ENCODE peak calls at places on chromosomes 6 and 20, in eight cellular contexts. Z is thyroid gland, E is lower leg skin, D is breast epithelium, Q is body of pancreas, K is heart left ventricle, C is Peyer's patch, A is prostate gland. H is an unnamed sample.

GRCh38 chr6:48567016-48567415 is 456.0 kb upstream of the PTCHD4 start:
- DNase-seq in C (no peak), E (no peak), K (no peak), A (no peak), D (no peak), Q (no peak), Z (no peak), H (no peak)

GRCh38 chr6:34911822-34912221 is 22.8 kb downstream of the ANKS1A start:
- DNase-seq in Q (no peak), Z (no peak), A (no peak), E (no peak), D (no peak), K (no peak), C (no peak), H (no peak)

GRCh38 chr6:89952696-89953095 is 58.4 kb downstream of the GJA10 start:
- DNase-seq in Q (no peak), E (no peak), C (peak), K (no peak), Z (no peak), A (no peak), D (no peak), H (no peak)

GRCh38 chr20:5727018-5727515 is 23.1 kb upstream of the SHLD1 start:
- DNase-seq in Z (no peak), C (no peak), A (no peak), Q (no peak), D (no peak), K (no peak), E (no peak), H (no peak)

GRCh38 chr20:53598140-53599038 is 4.8 kb upstream of the ZNF217 start:
- DNase-seq in C (peak), Z (no peak), D (no peak), E (peak), A (no peak), K (peak), Q (peak), H (no peak)

GRCh38 chr6:70310063-70310694 is 7.3 kb upstream of the COL9A1 start:
- DNase-seq in E (no peak), Z (no peak), Q (no peak), A (peak), K (no peak), C (no peak), D (no peak), H (peak)

GRCh38 chr6:84816196-84816745 is 51.9 kb upstream of the TBX18 start:
- DNase-seq in D (no peak), C (no peak), E (no peak), Z (no peak), A (no peak), K (no peak), Q (no peak), H (no peak)

GRCh38 chr6:148317739-148318138 is 24.9 kb upstream of the SASH1 start:
- DNase-seq in D (no peak), Z (no peak), Q (no peak), C (no peak), A (no peak), K (no peak), E (no peak), H (no peak)

GRCh38 chr6:162889303-162889702 is 161.5 kb downstream of the PACRG start:
- DNase-seq in Q (no peak), A (no peak), E (no peak), C (no peak), K (no peak), Z (no peak), D (no peak), H (no peak)

GRCh38 chr6:83311231-83311630 is 118.1 kb downstream of the RWDD2A start:
- DNase-seq in C (no peak), E (no peak), Q (no peak), K (no peak), A (no peak), D (no peak), Z (no peak), H (no peak)

GRCh38 chr6:37819177-37819801 is at the start of gene ZFAND3:
- DNase-seq in K (peak), Z (peak), C (peak), D (peak), Q (peak), A (peak), E (peak), H (peak)

GRCh38 chr20:33791959-33792597 is 19.1 kb upstream of the CHMP4B start:
- DNase-seq in A (no peak), C (peak), Z (peak), D (no peak), Q (peak), E (no peak), K (no peak), H (peak)

GRCh38 chr6:41546475-41546865 is 289 bp downstream of the FOXP4 start:
- DNase-seq in E (no peak), D (no peak), C (no peak), K (no peak), Z (no peak), A (no peak), Q (no peak), H (no peak)

GRCh38 chr20:22449115-22449973 is 135.0 kb downstream of the FOXA2 start:
- DNase-seq in A (peak), Z (peak), E (no peak), D (no peak), C (no peak), Q (no peak), K (no peak), H (no peak)

GRCh38 chr6:157631388-157631787 is 191.7 kb upstream of the SNX9 start:
- DNase-seq in E (no peak), D (no peak), Q (no peak), C (no peak), Z (no peak), K (no peak), A (no peak), H (no peak)

GRCh38 chr20:62726716-62727583 is 18.3 kb downstream of the NTSR1 start:
- DNase-seq in Q (no peak), K (no peak), C (no peak), E (no peak), D (no peak), Z (no peak), A (no peak), H (no peak)

DNA sequence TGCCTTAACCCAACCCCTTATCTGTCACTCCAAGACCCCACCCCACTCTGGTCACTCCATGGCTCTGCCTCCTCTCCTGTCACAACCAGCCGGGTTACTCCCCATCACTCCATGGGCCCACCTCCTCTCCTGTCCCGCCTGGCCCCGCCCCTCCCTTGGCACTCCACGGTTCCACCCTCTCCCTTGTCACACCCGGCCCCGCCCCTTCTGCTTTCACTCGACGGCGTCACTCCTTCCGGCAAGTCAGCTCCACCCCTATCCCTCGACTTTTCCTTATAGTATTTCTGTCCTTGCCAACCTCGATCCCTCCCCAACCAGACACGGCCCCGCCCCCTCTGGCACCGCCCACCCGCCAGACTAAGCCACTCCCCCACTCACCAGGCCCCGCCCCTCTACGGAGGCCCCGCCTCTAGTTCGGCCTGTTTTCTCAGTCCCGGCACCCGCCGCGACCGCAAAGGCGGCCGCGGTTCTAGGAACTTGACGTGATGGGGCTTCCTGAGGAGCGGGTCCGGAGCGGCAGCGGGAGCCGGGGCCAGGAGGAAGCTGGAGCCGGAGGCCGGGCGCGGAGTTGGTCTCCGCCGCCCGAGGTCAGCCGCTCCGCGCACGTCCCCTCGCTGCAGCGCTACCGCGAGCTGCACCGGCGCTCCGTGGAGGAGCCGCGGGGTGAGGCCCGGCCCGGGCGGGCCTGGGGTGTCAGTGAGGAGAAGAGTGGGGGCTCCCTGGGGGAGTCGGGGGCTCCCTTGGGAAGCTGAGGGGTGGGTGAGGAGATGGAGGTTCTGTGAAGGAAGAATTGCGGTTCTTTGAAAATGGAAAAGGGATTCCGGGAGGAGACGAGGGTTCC is at the start of gene ACSS2:
- DNase-seq in Z (peak), Q (peak), K (peak), A (peak), D (peak), C (peak), E (peak), H (peak)
- TF ChIP-seq POLR2A in Z (peak), Q (peak), K (peak), A (peak), D (peak), C (peak), E (no peak), H (peak)

DNA sequence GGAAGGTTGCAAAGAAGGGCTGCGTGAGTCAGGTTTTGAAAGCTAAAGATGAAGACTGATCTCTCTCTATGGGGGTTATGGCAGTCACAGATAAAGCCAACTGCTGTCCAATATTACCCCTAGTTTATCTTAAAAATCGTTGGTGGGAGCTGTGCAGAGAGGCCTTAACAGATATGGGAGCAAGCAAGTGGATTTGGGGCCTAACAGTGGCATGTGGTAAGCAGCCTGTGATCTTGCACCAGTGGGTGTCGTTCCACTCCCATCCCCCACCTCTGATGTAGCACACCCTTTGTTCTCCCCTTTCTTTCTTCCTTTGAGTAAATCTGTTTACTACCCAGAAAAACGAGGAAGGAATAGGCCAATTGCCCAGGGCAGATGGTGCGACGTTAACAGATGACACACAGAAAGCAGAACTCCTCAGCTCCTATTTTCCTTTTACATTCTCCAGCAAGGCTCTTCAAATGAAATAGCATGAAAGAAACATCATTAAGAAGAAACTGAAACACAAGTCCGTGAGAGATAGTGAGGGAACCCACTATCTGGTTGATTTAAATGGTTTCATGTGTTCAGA is 274.1 kb upstream of the CITED2 start:
- DNase-seq in K (no peak), Z (no peak), C (no peak), Q (no peak), E (no peak), D (no peak), A (no peak), H (peak)
- TF ChIP-seq POLR2A in K (no peak), Z (no peak), C (no peak), Q (no peak), E (no peak), D (no peak), A (no peak), H (no peak)

GRCh38 chr6:26028212-26028752 is 58.9 kb upstream of the HFE start:
- DNase-seq in A (no peak), D (no peak), K (no peak), C (no peak), Z (no peak), E (no peak), Q (no peak), H (no peak)

GRCh38 chr6:26029857-26030653 is 57.2 kb upstream of the HFE start:
- DNase-seq in Q (no peak), K (no peak), D (no peak), C (no peak), Z (no peak), E (no peak), A (no peak), H (peak)

GRCh38 chr6:26027491-26028211 is 59.6 kb upstream of the HFE start:
- DNase-seq in A (no peak), D (no peak), Z (no peak), Q (no peak), C (no peak), K (no peak), E (no peak), H (no peak)

GRCh38 chr6:26029570-26029856 is 57.7 kb upstream of the HFE start:
- DNase-seq in E (no peak), C (no peak), D (no peak), K (no peak), A (no peak), Q (no peak), Z (no peak), H (no peak)

GRCh38 chr6:26028753-26029569 is 58.3 kb upstream of the HFE start:
- DNase-seq in K (no peak), D (no peak), C (no peak), Z (no peak), A (no peak), Q (no peak), E (no peak), H (no peak)
- TF ChIP-seq POLR2A in K (no peak), D (no peak), C (no peak), Z (no peak), A (no peak), Q (no peak), E (no peak), H (no peak)

DNA sequence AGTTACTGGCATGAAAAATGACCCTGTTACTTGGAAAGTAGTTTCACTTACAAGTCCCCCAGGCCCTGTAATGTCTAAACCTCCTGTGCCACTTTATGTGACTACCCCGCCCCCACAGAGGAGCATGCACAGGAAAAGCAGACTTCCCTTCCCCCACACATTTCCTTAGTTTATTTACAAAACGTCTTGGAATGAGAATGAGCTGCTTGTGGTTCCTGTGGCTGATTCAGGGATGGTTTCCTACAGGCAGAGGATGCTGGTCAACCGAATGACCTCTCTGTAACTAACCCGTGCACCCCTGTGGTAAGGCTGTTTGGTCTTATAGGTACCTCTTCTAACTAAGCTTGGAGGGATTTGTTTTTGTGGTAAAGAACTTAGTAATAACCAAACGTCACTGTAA is 28.5 kb downstream of the RSPO3 start:
- DNase-seq in Z (no peak), K (no peak), Q (no peak), C (no peak), E (no peak), D (no peak), A (no peak), H (no peak)
- TF ChIP-seq POLR2A in Z (no peak), K (no peak), Q (no peak), C (no peak), E (no peak), D (no peak), A (no peak), H (no peak)

GRCh38 chr20:36862857-36863668 is 12.9 kb upstream of the TLDC2 start:
- DNase-seq in A (no peak), Z (no peak), C (no peak), K (no peak), Q (peak), E (no peak), D (no peak), H (peak)
- TF ChIP-seq POLR2A in A (peak), Z (peak), C (no peak), K (no peak), Q (no peak), E (no peak), D (no peak), H (no peak)

GRCh38 chr6:143750945-143751344 is 73.2 kb downstream of the PHACTR2 start:
- DNase-seq in E (no peak), C (no peak), A (no peak), K (no peak), Z (no peak), Q (no peak), D (no peak), H (no peak)
- TF ChIP-seq POLR2A in E (no peak), C (no peak), A (no peak), K (no peak), Z (no peak), Q (no peak), D (no peak), H (no peak)

GRCh38 chr6:31727034-31727716 is 1.9 kb downstream of the DDAH2 start:
- DNase-seq in D (no peak), C (peak), K (peak), Z (no peak), Q (no peak), A (no peak), E (no peak), H (peak)
- TF ChIP-seq POLR2A in D (no peak), C (no peak), K (no peak), Z (no peak), Q (no peak), A (no peak), E (no peak), H (peak)

H was measured in erythroblast.